ENCODE peak calls at places on chromosomes 12 and 14, in five cellular contexts. X, H, Z, E and V are unnamed samples.

GRCh38 chr12:10220398-10221077 is 7.9 kb downstream of the GABARAPL1 start:
- DNase-seq in H (no peak), X (no peak), E (no peak), Z (no peak), V (no peak)

GRCh38 chr14:23248601-23249000 is 10.9 kb downstream of the RNF212B start:
- DNase-seq in H (no peak), X (no peak), E (no peak), Z (no peak), V (no peak)

GRCh38 chr12:123041042-123041531 is 60.6 kb downstream of the ARL6IP4 start:
- DNase-seq in X (no peak), Z (no peak), H (no peak), E (no peak), V (peak)

GRCh38 chr14:82309199-82309598 is 775.5 kb upstream of the SEL1L start:
- DNase-seq in Z (no peak), X (no peak), H (no peak), E (no peak), V (no peak)

GRCh38 chr12:88472248-88472647 is 108.0 kb downstream of the KITLG start:
- DNase-seq in H (no peak), Z (no peak), X (no peak), E (no peak), V (no peak)

GRCh38 chr12:22876262-22876661 is 251.3 kb downstream of the ETNK1 start:
- DNase-seq in X (no peak), H (no peak), E (no peak), Z (no peak), V (no peak)

GRCh38 chr12:74490390-74491064 is 47.1 kb upstream of the ATXN7L3B start:
- DNase-seq in X (no peak), Z (no peak), E (peak), H (no peak), V (no peak)

GRCh38 chr12:47356129-47356622 is 276.4 kb upstream of the AMIGO2 start:
- DNase-seq in Z (peak), H (no peak), X (no peak), E (peak), V (no peak)

GRCh38 chr12:45232771-45233372 is 17.0 kb downstream of the ANO6 start:
- DNase-seq in X (peak), Z (peak), H (peak), E (peak), V (no peak)

GRCh38 chr12:123445388-123446344 is 9.2 kb upstream of the RILPL2 start:
- DNase-seq in E (no peak), X (no peak), Z (no peak), H (no peak), V (no peak)

GRCh38 chr14:61562321-61563161 is 132.8 kb upstream of the HIF1A start:
- DNase-seq in E (no peak), Z (peak), X (peak), H (peak), V (no peak)

GRCh38 chr12:111450676-111451075 is 45.0 kb downstream of the SH2B3 start:
- DNase-seq in Z (no peak), H (no peak), X (no peak), E (no peak), V (no peak)

GRCh38 chr12:55927588-55928502 is at the start of gene PYM1:
- DNase-seq in X (peak), Z (peak), H (peak), E (peak), V (peak)

GRCh38 chr14:84857571-84857970 is 672.4 kb upstream of the FLRT2 start:
- DNase-seq in X (no peak), Z (no peak), H (no peak), E (no peak), V (no peak)

GRCh38 chr14:22070119-22070982 is 396.7 kb upstream of the OR4E1 start:
- DNase-seq in E (no peak), H (no peak), X (no peak), Z (peak), V (no peak)
- H2AFZ ChIP-seq in E (no peak), H (no peak), X (no peak), Z (no peak), V (no peak)

GRCh38 chr14:77457115-77457521 is 283 bp downstream of the VIPAS39 start:
- DNase-seq in H (no peak), Z (no peak), E (no peak), X (no peak), V (peak)
- TF ChIP-seq MAX in H (no peak), Z (no peak), E (no peak), X (no peak), V (no peak)

GRCh38 chr12:116153096-116153495 is 124.4 kb downstream of the MED13L start:
- DNase-seq in H (no peak), Z (no peak), E (no peak), X (no peak), V (no peak)
- TF ChIP-seq ZBTB33 in H (no peak), Z (no peak), E (no peak), X (no peak), V (no peak)

GRCh38 chr12:94535614-94535932 is 75.9 kb upstream of the CEP83 start:
- DNase-seq in X (no peak), Z (no peak), E (no peak), H (peak), V (no peak)
- H2AFZ ChIP-seq in X (no peak), Z (no peak), E (no peak), H (no peak), V (no peak)

GRCh38 chr12:51270847-51271518 is 768 bp upstream of the SMAGP start:
- DNase-seq in X (peak), Z (no peak), E (no peak), H (peak), V (no peak)
- TF ChIP-seq MAX in X (peak), Z (no peak), E (no peak), H (no peak), V (peak)

GRCh38 chr12:80411787-80412186 is 32.2 kb upstream of the PTPRQ start:
- DNase-seq in Z (no peak), X (no peak), H (no peak), E (no peak), V (no peak)

GRCh38 chr12:80413462-80413861 is 30.6 kb upstream of the PTPRQ start:
- DNase-seq in X (no peak), E (no peak), H (no peak), Z (no peak), V (no peak)

DNA sequence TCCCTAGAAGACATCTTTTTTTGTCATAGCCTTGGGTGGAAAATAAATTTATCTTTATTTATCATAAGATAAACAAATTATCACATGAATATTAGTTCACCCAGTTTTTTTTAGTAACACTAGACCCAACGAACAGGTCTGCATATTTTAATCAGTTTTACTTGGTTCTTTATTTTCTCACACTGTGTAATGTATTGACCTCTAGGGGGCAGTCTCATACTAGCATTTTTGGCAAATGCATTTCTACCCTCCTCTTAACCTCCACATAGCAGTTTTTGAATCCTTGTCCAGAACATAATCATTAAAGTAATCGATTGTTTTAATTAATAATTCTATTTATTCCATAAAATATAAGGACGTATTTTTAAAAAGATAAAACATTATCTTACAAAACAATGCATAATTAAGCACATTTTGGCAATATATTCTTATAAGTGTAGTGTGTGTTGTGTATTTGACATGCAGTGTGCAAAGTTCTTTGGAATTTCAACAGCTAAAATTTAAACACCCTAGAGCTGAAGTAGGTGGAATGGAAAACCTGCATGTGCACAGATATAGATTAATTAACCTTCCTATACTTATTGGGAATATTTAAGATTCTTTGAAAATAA is 31.6 kb upstream of the PTPRQ start:
- DNase-seq in E (no peak), X (peak), Z (peak), H (peak), V (peak)
- TF ChIP-seq ZBTB33 in E (no peak), X (no peak), Z (no peak), H (no peak), V (no peak)

DNA sequence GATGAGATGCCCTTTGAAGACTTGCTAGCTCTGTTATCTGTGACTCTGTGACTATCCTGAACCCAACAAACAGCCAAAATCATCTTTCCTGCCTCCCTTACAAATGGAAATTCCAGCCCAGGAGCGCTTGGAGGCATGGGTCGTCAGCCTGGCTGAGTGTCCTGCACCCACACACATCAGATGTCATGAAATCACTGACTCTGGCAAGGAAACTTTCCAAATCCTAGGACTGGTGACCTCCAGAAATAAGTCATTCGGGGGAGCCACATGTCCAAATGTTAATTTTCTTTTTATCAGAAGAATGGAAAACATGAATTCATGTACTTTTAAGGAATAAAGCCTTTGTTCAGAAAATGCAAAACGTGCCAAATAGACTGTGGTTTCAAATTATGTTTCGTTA is 96.3 kb upstream of the EVL start:
- DNase-seq in X (no peak), E (no peak), H (no peak), Z (no peak), V (no peak)
- H2AFZ ChIP-seq in X (no peak), E (no peak), H (no peak), Z (no peak), V (peak)